ENCODE peak calls at places on chromosomes 5 and 9, in four cellular contexts. V is natural killer cell, D is GM20000, W is fibroblast of pulmonary artery. U is an unnamed sample.
A peak's percentile ranks its signal among the peaks of the same experiment; 100 is the strongest.

GRCh38 chr5:15021286-15022046 is 149.9 kb upstream of the ANKH start:
- DNase-seq in V (no peak), D (no peak), W (peak; percentile 83), U (no peak)

GRCh38 chr5:111198281-111198948 is 25.8 kb upstream of the CAMK4 start:
- DNase-seq in D (no peak), V (no peak), W (no peak), U (no peak)

GRCh38 chr5:144297083-144297482 is 126.4 kb downstream of the KCTD16 start:
- DNase-seq in D (no peak), V (no peak), W (no peak), U (no peak)

GRCh38 chr5:115100556-115100955 is 69.2 kb downstream of the TRIM36 start:
- DNase-seq in W (peak; percentile 3), D (no peak), V (no peak), U (no peak)

GRCh38 chr5:103772248-103772647 is 209.7 kb upstream of the NUDT12 start:
- DNase-seq in D (no peak), W (no peak), V (no peak), U (no peak)

GRCh38 chr5:76384705-76385104 is 18.4 kb upstream of the IQGAP2 start:
- DNase-seq in V (no peak), W (no peak), D (no peak), U (no peak)

GRCh38 chr5:91443028-91443427 is 59.9 kb upstream of the ARRDC3 start:
- DNase-seq in V (no peak), D (no peak), W (peak; percentile 19), U (no peak)

GRCh38 chr9:134175291-134175807 is 11.0 kb upstream of the RNU6ATAC start:
- DNase-seq in W (no peak), D (no peak), V (no peak), U (no peak)

GRCh38 chr9:123541441-123541840 is 185.4 kb downstream of the CRB2 start:
- DNase-seq in W (no peak), D (no peak), V (no peak), U (no peak)

GRCh38 chr5:10680876-10681481 is 80.1 kb downstream of the DAP start:
- DNase-seq in W (no peak), D (no peak), V (no peak), U (no peak)

GRCh38 chr5:61673007-61673735 is 341.1 kb downstream of the ZSWIM6 start:
- DNase-seq in D (no peak), V (no peak), W (peak; percentile 28), U (no peak)

GRCh38 chr9:4496497-4496896 is 6.2 kb downstream of the SLC1A1 start:
- DNase-seq in D (no peak), W (no peak), V (no peak), U (no peak)

GRCh38 chr5:153222956-153223355 is 267.5 kb upstream of the GRIA1 start:
- DNase-seq in D (no peak), W (peak; percentile 48), V (no peak), U (no peak)

GRCh38 chr5:104016650-104017049 is 454.1 kb upstream of the NUDT12 start:
- DNase-seq in V (no peak), W (peak; percentile 10), D (no peak), U (no peak)

GRCh38 chr5:140038373-140038957 is 4.6 kb downstream of the NRG2 start:
- DNase-seq in W (peak; percentile 18), D (peak; percentile 59), V (no peak), U (no peak)

GRCh38 chr9:104907278-104907951 is 20.5 kb downstream of the ABCA1 start:
- DNase-seq in V (no peak), W (peak; percentile 90), D (no peak), U (no peak)

GRCh38 chr9:113690055-113690740 is 185.9 kb upstream of the ZNF618 start:
- DNase-seq in W (no peak), V (no peak), D (no peak), U (no peak)

GRCh38 chr9:132094314-132094791 is 14.7 kb upstream of the MED27 start:
- DNase-seq in W (peak; percentile 76), V (no peak), D (no peak), U (no peak)

GRCh38 chr5:50667079-50667652 is 729 bp downstream of the PARP8 start:
- DNase-seq in D (peak; percentile 35), W (peak; percentile 53), V (no peak), U (no peak)

GRCh38 chr5:80250801-80251200 is 5.0 kb downstream of the SERINC5 start:
- DNase-seq in V (no peak), D (no peak), W (no peak), U (no peak)

GRCh38 chr5:133294380-133294779 is 242.6 kb downstream of the HSPA4 start:
- DNase-seq in V (no peak), W (no peak), D (no peak), U (no peak)

GRCh38 chr9:133842721-133843227 is 104.6 kb upstream of the SARDH start:
- DNase-seq in V (no peak), D (no peak), W (no peak), U (no peak)

GRCh38 chr5:148091991-148092964 is 28.5 kb downstream of the SPINK5 start:
- DNase-seq in W (no peak), V (no peak), D (no peak), U (no peak)

GRCh38 chr5:53427965-53428364 is 52.5 kb upstream of the FST start:
- DNase-seq in V (no peak), D (no peak), W (no peak), U (no peak)

GRCh38 chr9:125694478-125694877 is 12.5 kb downstream of the MAPKAP1 start:
- DNase-seq in W (peak; percentile 58), V (no peak), D (no peak), U (no peak)

GRCh38 chr9:134950811-134951210 is 33.1 kb upstream of the FCN1 start:
- DNase-seq in D (no peak), W (no peak), V (no peak), U (no peak)

GRCh38 chr5:79149432-79149831 is 37.8 kb downstream of the BHMT start:
- DNase-seq in V (no peak), D (no peak), W (peak; percentile 64), U (no peak)

GRCh38 chr9:38066907-38067610 is 2.0 kb downstream of the SHB start:
- DNase-seq in W (peak; percentile 46), V (no peak), D (peak; percentile 32), U (no peak)

GRCh38 chr9:38068866-38069628 is at the start of gene SHB:
- DNase-seq in V (peak; percentile 68), D (peak; percentile 98), W (peak; percentile 53), U (peak; percentile 85)

GRCh38 chr9:38067892-38068615 is 973 bp downstream of the SHB start:
- DNase-seq in V (no peak), W (no peak), D (peak; percentile 42), U (no peak)

GRCh38 chr9:38067611-38067891 is 1.5 kb downstream of the SHB start:
- DNase-seq in V (no peak), W (no peak), D (no peak), U (no peak)

DNA sequence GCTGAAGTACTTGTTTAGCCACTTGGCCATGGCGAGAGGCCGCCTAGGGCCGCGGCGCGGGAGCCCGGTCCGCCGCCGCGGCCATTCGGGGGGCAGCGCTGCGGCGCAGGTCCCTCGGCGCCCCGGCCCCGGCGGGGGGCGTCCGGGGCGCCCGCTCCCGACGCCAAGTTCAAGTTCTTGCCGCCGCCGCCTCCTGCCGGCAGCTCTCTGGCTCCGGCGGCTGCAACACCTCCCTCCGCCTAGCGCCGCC is 486 bp downstream of the SHB start:
- DNase-seq in D (peak; percentile 82), V (peak; percentile 26), W (peak; percentile 59), U (no peak)
- TF ChIP-seq CTCF in D (peak; percentile 44), V (no peak), W (peak; percentile 23), U (peak; percentile 25)

GRCh38 chr5:98349251-98349989 is 424.0 kb upstream of the RGMB start:
- DNase-seq in D (no peak), W (peak; percentile 66), V (no peak), U (no peak)
- TF ChIP-seq CTCF in D (peak; percentile 25), W (peak; percentile 62), V (no peak), U (peak; percentile 35)

DNA sequence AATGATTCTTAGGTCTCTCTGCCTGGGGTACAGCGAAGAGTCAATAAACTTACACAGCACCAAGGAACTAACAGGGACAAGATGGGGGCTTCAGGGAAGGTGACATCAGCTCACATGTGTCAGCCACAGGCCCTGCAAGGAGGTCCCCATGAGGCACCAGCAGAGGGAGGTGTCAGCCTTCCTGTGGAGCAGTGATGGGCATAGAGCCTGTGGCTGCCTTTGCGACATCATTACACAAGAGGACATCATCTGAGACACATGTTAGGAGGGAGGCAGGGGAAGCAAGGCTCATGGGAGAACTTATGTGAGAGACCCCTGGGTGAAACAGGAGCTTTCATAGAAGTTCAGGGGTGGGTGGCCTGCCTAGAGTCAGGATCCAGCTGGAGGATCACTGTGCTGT is 389.6 kb downstream of the SEMA5A start:
- DNase-seq in V (no peak), D (peak; percentile 20), W (peak; percentile 63), U (no peak)
- TF ChIP-seq CTCF in V (no peak), D (no peak), W (peak; percentile 48), U (no peak)

DNA sequence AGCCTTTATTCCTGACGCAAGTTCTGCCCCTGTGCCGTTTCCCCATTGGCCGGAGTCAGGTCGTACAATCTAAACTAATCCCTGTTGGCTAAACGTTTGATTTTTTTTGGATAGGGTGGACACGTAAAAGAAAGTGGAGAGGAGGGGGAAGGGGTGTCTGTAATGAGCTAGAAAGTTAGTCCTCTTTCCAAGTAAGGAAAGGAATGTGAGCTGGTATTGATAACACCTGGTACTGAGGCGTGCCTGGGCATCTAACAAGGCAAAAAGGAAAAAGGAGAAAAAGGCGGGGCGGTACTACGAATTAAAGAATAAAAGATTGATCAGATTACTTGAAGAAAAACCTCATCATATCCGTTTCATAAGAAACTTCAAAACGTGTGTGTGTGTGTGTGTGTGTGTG is 665.2 kb downstream of the ANXA1 start:
- DNase-seq in D (no peak), V (no peak), W (no peak), U (no peak)
- TF ChIP-seq CTCF in D (no peak), V (no peak), W (no peak), U (no peak)

DNA sequence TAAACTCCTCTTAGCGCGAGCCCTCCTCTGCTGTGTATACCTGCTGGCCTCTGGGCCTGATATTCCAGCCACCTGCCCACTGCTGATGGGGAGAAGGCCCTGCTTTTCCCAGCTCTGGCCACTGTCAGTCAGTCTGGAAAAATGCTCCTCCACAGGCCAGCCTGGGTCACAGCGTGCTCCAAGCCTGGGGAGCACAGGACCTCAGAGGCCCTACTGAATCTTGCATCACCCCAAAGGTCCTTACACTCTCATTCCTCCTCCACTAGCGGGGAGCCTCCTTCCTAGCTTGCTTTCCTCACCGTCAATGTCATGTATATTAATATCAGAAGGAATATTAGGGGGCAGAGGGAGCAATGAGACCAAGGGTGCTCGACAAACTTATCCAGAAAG is 73.7 kb downstream of the SHB start:
- DNase-seq in W (no peak), D (no peak), V (no peak), U (no peak)
- TF ChIP-seq CTCF in W (no peak), D (no peak), V (no peak), U (no peak)

GRCh38 chr5:167440846-167441245 is 850.6 kb upstream of the WWC1 start:
- DNase-seq in V (no peak), W (no peak), D (no peak), U (no peak)
- TF ChIP-seq CTCF in V (no peak), W (no peak), D (no peak), U (no peak)

DNA sequence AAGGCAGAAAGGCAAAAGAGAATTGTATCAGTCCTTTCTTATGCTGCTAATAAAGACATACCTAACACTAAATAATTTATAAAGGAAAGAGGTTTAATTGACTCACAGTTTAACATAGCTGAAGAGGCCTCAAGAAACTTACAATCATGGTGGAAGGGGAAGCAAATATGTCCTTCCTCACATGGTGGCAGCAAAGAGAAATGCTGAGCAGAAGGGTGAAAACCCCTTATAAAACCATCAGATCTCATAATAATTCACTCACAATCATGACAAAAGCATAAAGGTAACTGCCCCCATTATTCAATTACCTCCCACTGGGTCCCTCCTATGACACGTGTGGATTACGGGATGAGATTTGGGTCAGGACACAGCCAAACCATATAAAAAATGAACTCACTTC is 312.5 kb upstream of the PTGER4 start:
- DNase-seq in D (no peak), V (no peak), W (peak; percentile 16), U (no peak)
- TF ChIP-seq CTCF in D (no peak), V (no peak), W (no peak), U (no peak)